ENCODE peak calls at places on chromosomes 4 and X, in eight cellular contexts. S is thoracic aorta, T is HCT116, K is adrenal gland, G is NB4, F is HFF-Myc, V is colonic mucosa, U is tibial nerve. Q is an unnamed sample.

GRCh38 chr4:56480691-56481090 is 13.3 kb downstream of the SRP72 start:
- DNase-seq in S (no peak), T (no peak), K (no peak), G (no peak), F (no peak), V (no peak), U (no peak), Q (no peak)

GRCh38 chr4:105042451-105042850 is 104.2 kb upstream of the TET2 start:
- DNase-seq in S (no peak), T (no peak), K (no peak), G (no peak), F (no peak), V (no peak), U (no peak), Q (no peak)

GRCh38 chr4:7043521-7044414 is 596 bp downstream of the TADA2B start:
- DNase-seq in S (no peak), T (no peak), K (peak; percentile 67), G (peak; percentile 76), F (no peak), V (peak; percentile 65), U (no peak), Q (peak; percentile 61)

GRCh38 chr4:128130621-128131020 is 69.5 kb downstream of the LARP1B start:
- DNase-seq in S (no peak), T (no peak), K (no peak), G (no peak), F (no peak), V (no peak), U (no peak), Q (no peak)

GRCh38 chr4:143127621-143128020 is 57.1 kb upstream of the USP38 start:
- DNase-seq in S (no peak), T (no peak), K (no peak), G (no peak), F (no peak), V (no peak), U (no peak), Q (no peak)

GRCh38 chr4:1255151-1255550 is 6.2 kb upstream of the CTBP1 start:
- DNase-seq in S (no peak), T (no peak), K (no peak), G (no peak), F (no peak), V (no peak), U (no peak), Q (no peak)

GRCh38 chr4:186554890-186555827 is at the start of gene MTNR1A:
- DNase-seq in S (no peak), T (no peak), K (no peak), G (no peak), F (no peak), V (peak; percentile 52), U (no peak), Q (peak; percentile 61)

GRCh38 chr4:6478546-6479220 is 6.3 kb upstream of the PPP2R2C start:
- DNase-seq in S (no peak), T (no peak), K (no peak), G (no peak), F (no peak), V (peak; percentile 3), U (no peak), Q (no peak)

GRCh38 chr4:55358668-55359067 is 12.6 kb downstream of the SRD5A3 start:
- DNase-seq in S (no peak), T (peak; percentile 50), K (no peak), G (peak; percentile 74), F (no peak), V (no peak), U (no peak), Q (no peak)

GRCh38 chrX:67296395-67296794 is 247.4 kb upstream of the AR start:
- DNase-seq in S (no peak), T (no peak), K (no peak), G (no peak), F (no peak), V (no peak), U (no peak), Q (no peak)

GRCh38 chrX:94831364-94831763 is 1157.4 kb downstream of the FAM133A start:
- DNase-seq in S (no peak), T (no peak), K (no peak), G (peak; percentile 29), F (no peak), V (no peak), U (no peak), Q (no peak)

GRCh38 chr4:120232050-120232449 is 165.4 kb upstream of the MAD2L1 start:
- DNase-seq in S (no peak), T (no peak), K (no peak), G (no peak), F (no peak), V (no peak), U (no peak), Q (no peak)

GRCh38 chr4:9893329-9894108 is 112.1 kb downstream of the DRD5 start:
- DNase-seq in S (no peak), T (no peak), K (no peak), G (no peak), F (no peak), V (no peak), U (no peak), Q (no peak)

GRCh38 chrX:54785901-54786300 is 12.2 kb downstream of the ITIH6 start:
- DNase-seq in S (no peak), T (no peak), K (no peak), G (peak; percentile 25), F (no peak), V (no peak), U (no peak), Q (no peak)

GRCh38 chrX:123797543-123798447 is 62.1 kb upstream of the XIAP start:
- DNase-seq in S (no peak), T (no peak), K (no peak), G (peak; percentile 11), F (no peak), V (no peak), U (no peak), Q (no peak)

GRCh38 chr4:147340547-147341225 is 140.2 kb upstream of the EDNRA start:
- DNase-seq in S (no peak), T (peak; percentile 78), K (no peak), G (no peak), F (no peak), V (no peak), U (no peak), Q (no peak)

GRCh38 chr4:80709082-80709869 is 321.2 kb upstream of the BMP3 start:
- DNase-seq in S (no peak), T (no peak), K (no peak), G (no peak), F (no peak), V (no peak), U (no peak), Q (no peak)

GRCh38 chr4:78059524-78059889 is 2.4 kb downstream of the FRAS1 start:
- DNase-seq in S (peak; percentile 2), T (peak; percentile 84), K (peak; percentile 36), G (peak; percentile 34), F (peak; percentile 90), V (peak; percentile 71), U (no peak), Q (peak; percentile 57)
- TF ChIP-seq CTCF in S (peak; percentile 55), T (peak; percentile 74), K (peak; percentile 49), G (peak; percentile 8), F (peak; percentile 79), V (peak; percentile 61), U (peak; percentile 52), Q (peak; percentile 16)

GRCh38 chr4:152537881-152538280 is 2.0 kb upstream of the FBXW7 start:
- DNase-seq in S (no peak), T (no peak), K (no peak), G (no peak), F (no peak), V (no peak), U (no peak), Q (no peak)

GRCh38 chr4:152535903-152536544 is at the start of gene FBXW7:
- DNase-seq in S (peak; percentile 97), T (peak; percentile 96), K (peak; percentile 99), G (peak; percentile 99), F (peak; percentile 96), V (peak; percentile 100), U (peak; percentile 98), Q (peak; percentile 100)

GRCh38 chr4:152536545-152537182 is 772 bp upstream of the FBXW7 start:
- DNase-seq in S (no peak), T (peak; percentile 7), K (peak; percentile 41), G (peak; percentile 73), F (no peak), V (peak; percentile 73), U (no peak), Q (no peak)

GRCh38 chr4:152535236-152535902 is 523 bp downstream of the FBXW7 start:
- DNase-seq in S (no peak), T (no peak), K (peak; percentile 15), G (peak; percentile 31), F (no peak), V (peak; percentile 32), U (no peak), Q (no peak)

DNA sequence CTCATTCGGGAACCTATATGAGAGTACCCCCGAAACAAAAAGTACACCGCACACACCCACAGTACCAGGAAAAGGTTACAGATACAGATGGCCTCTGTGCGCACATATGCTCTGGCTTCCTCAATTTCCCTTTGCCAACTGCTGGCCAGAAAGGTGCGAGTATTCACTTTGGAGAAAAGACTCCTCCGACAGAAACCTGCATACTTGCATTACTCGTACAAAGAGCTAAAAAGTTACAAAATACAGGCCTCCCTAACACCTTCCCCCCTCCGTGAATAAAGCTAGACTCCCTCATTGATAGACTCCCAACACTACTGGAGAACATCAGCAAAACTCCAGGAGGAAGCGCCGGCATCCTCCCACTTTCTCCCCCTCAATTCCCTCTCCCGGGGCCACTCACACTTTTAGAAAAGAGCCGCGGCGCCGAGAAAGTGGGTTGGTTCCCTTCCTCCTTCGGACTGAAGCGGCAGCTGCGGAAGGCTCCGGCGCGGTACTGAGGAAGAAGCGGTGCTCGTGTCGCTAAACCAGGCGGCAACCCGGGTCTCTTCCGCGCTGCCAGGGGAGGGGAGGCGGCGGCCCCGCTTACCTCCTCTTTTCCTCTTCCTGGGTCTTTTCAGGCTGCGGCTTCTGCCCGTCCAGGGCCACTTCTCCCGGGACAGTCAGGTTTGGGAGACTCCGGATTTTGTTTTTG is 1.2 kb downstream of the FBXW7 start:
- DNase-seq in S (no peak), T (no peak), K (peak; percentile 42), G (peak; percentile 73), F (no peak), V (peak; percentile 54), U (no peak), Q (peak; percentile 76)
- H3K4me3 ChIP-seq in S (peak overlapping the region; percentile 98), T (peak overlapping the region; percentile 92), K (peak overlapping the region; percentile 63), G (peak overlapping the region; percentile 82), F (peak overlapping the region; percentile 93), V (peak overlapping the region; percentile 99), U (peak overlapping the region; percentile 92), Q (peak overlapping the region; percentile 100)

GRCh38 chrX:135480076-135480475 is 40.4 kb upstream of the INTS6L start:
- DNase-seq in S (no peak), T (no peak), K (no peak), G (no peak), F (no peak), V (no peak), U (no peak), Q (no peak)

GRCh38 chrX:135481696-135482179 is 38.7 kb upstream of the INTS6L start:
- DNase-seq in S (no peak), T (no peak), K (no peak), G (no peak), F (no peak), V (no peak), U (no peak), Q (no peak)

GRCh38 chrX:135476378-135476777 is 44.1 kb upstream of the INTS6L start:
- DNase-seq in S (no peak), T (no peak), K (no peak), G (no peak), F (no peak), V (no peak), U (no peak), Q (no peak)

GRCh38 chrX:135477576-135477975 is 42.9 kb upstream of the INTS6L start:
- DNase-seq in S (peak; percentile 1), T (peak; percentile 29), K (peak; percentile 87), G (peak; percentile 66), F (peak; percentile 33), V (peak; percentile 44), U (peak; percentile 13), Q (peak; percentile 68)
- TF ChIP-seq CTCF in S (no peak), T (peak; percentile 53), K (peak; percentile 41), G (peak; percentile 56), F (peak; percentile 18), V (no peak), U (no peak), Q (no peak)

GRCh38 chrX:72080150-72080549 is 51.6 kb downstream of the RTL5 start:
- DNase-seq in S (no peak), T (no peak), K (no peak), G (peak; percentile 82), F (no peak), V (no peak), U (no peak), Q (no peak)
- H3K4me3 ChIP-seq in S (no peak overlapping the region), T (no peak overlapping the region), K (no peak overlapping the region), G (peak overlapping the region; percentile 67), F (no peak overlapping the region), V (no peak overlapping the region), U (no peak overlapping the region), Q (no peak overlapping the region)

Q was measured in pancreas.